ENCODE peak calls at places on chromosomes 11 and 22, in six cellular contexts. S is kidney, F is astrocyte, M is adipocyte, V is GM12878, G is endothelial cell of umbilical vein. K is an unnamed sample.

GRCh38 chr11:44589301-44589700 is 23.8 kb downstream of the CD82 start:
- DNase-seq in S (no peak), V (no peak), F (peak; percentile 55), M (peak; percentile 75), G (no peak), K (no peak)

GRCh38 chr11:70066628-70067027 is 11.5 kb upstream of the ANO1 start:
- DNase-seq in G (no peak), S (no peak), V (no peak), F (no peak), M (no peak), K (no peak)

GRCh38 chr11:14643697-14644395 is at the start of gene PDE3B:
- DNase-seq in M (peak; percentile 67), S (peak; percentile 86), V (no peak), G (peak; percentile 35), F (peak; percentile 29), K (no peak)

GRCh38 chr11:44203270-44204043 is 106.5 kb downstream of the ALX4 start:
- DNase-seq in S (no peak), F (no peak), G (no peak), M (no peak), V (no peak), K (no peak)

GRCh38 chr11:85589373-85589772 is 37.8 kb downstream of the DLG2 start:
- DNase-seq in G (no peak), S (no peak), F (no peak), M (peak; percentile 3), V (no peak), K (no peak)

GRCh38 chr11:112844530-112844929 is 116.7 kb upstream of the NCAM1 start:
- DNase-seq in V (no peak), G (no peak), F (no peak), S (no peak), M (no peak), K (no peak)

GRCh38 chr11:58466293-58466692 is 24.3 kb upstream of the OR5B12 start:
- DNase-seq in G (no peak), F (no peak), V (no peak), M (no peak), S (no peak), K (no peak)

GRCh38 chr11:110173775-110174644 is 80.8 kb downstream of the ZC3H12C start:
- DNase-seq in V (peak; percentile 23), M (peak; percentile 70), G (peak; percentile 77), F (peak; percentile 72), S (no peak), K (peak; percentile 30)

GRCh38 chr11:62680825-62681240 is 2.0 kb upstream of the UBXN1 start:
- DNase-seq in S (no peak), M (peak; percentile 86), V (no peak), G (peak; percentile 79), F (peak; percentile 70), K (no peak)

GRCh38 chr22:49413551-49413950 is 414.1 kb downstream of the BRD1 start:
- DNase-seq in V (no peak), M (no peak), G (no peak), S (peak; percentile 32), F (no peak), K (no peak)

GRCh38 chr22:32340437-32340836 is 17.2 kb upstream of the RFPL3 start:
- DNase-seq in F (no peak), S (no peak), V (no peak), G (no peak), M (no peak), K (no peak)

GRCh38 chr11:117978982-117979381 is 7.2 kb upstream of the IL10RA start:
- DNase-seq in M (no peak), V (no peak), G (no peak), S (no peak), F (no peak), K (no peak)

GRCh38 chr11:84552791-84553190 is 1074.4 kb downstream of the DLG2 start:
- DNase-seq in V (no peak), G (no peak), F (peak; percentile 6), S (no peak), M (no peak), K (no peak)

GRCh38 chr22:46546466-46547178 is 9.2 kb upstream of the CELSR1 start:
- DNase-seq in F (peak; percentile 73), S (peak; percentile 88), M (peak; percentile 19), G (peak; percentile 26), V (no peak), K (no peak)

GRCh38 chr22:46549971-46550641 is 12.7 kb upstream of the CELSR1 start:
- DNase-seq in V (no peak), S (peak; percentile 71), F (no peak), G (no peak), M (no peak), K (no peak)

GRCh38 chr22:46549565-46549840 is 12.1 kb upstream of the CELSR1 start:
- DNase-seq in V (no peak), F (no peak), M (no peak), S (no peak), G (no peak), K (no peak)

GRCh38 chr22:46547179-46547882 is 9.9 kb upstream of the CELSR1 start:
- DNase-seq in S (peak; percentile 86), M (peak; percentile 80), G (peak; percentile 24), F (peak; percentile 83), V (no peak), K (no peak)

GRCh38 chr22:46547883-46548244 is 10.4 kb upstream of the CELSR1 start:
- DNase-seq in S (peak; percentile 88), G (peak; percentile 80), V (no peak), M (peak; percentile 69), F (peak; percentile 87), K (no peak)
- H3K9ac ChIP-seq in S (no peak overlapping the region), G (no peak overlapping the region), V (no peak overlapping the region), M (peak overlapping the region; percentile 77), F (peak overlapping the region; percentile 42), K (peak overlapping the region; percentile 56)

GRCh38 chr11:12224537-12224893 is 114.1 kb downstream of the MICAL2 start:
- DNase-seq in M (peak; percentile 58), V (peak; percentile 65), S (peak; percentile 92), G (peak; percentile 28), F (peak; percentile 96), K (no peak)
- H3K9ac ChIP-seq in M (no peak overlapping the region), V (no peak overlapping the region), S (no peak overlapping the region), G (no peak overlapping the region), F (peak overlapping the region; percentile 85), K (no peak overlapping the region)

GRCh38 chr11:353315-353857 is 15.9 kb upstream of the B4GALNT4 start:
- DNase-seq in M (peak; percentile 97), G (peak; percentile 49), F (peak; percentile 58), V (no peak), S (peak; percentile 95), K (no peak)
- H3K9ac ChIP-seq in M (peak overlapping the region; percentile 80), G (no peak overlapping the region), F (peak overlapping the region; percentile 18), V (no peak overlapping the region), S (peak overlapping the region; percentile 9), K (no peak overlapping the region)

DNA sequence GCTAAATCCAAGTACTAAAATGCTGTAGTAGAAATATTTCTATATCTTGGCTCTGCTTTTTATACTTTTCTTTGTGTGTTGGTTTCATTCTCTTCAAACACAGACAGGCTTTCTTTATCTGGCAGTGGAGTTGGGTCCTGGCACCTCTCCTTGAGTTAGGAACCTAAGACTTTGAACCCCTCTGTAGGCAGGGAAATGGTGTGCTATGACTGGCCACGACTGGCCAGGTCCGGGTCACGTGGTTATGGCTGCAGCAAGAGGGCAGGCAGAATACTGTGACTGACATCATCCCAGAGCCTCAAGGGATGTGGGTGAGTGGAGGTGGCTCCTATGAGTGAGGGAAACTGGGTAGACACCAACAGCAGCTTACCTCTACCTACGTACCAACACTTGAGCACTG is 42.0 kb downstream of the APIP start:
- DNase-seq in M (no peak), V (no peak), G (no peak), F (no peak), S (no peak), K (no peak)
- H3K9ac ChIP-seq in M (no peak overlapping the region), V (no peak overlapping the region), G (no peak overlapping the region), F (no peak overlapping the region), S (no peak overlapping the region), K (no peak overlapping the region)

K was measured in keratinocyte.